ENCODE peak calls at places on chromosomes 1 and 21, in four cellular contexts. V, Z, A and C are unnamed samples.

GRCh38 chr1:153262462-153263157 is 3.1 kb downstream of the LORICRIN start:
- DNase-seq in V (no peak), Z (no peak), A (no peak), C (no peak)

GRCh38 chr1:84479998-84480397 is 932 bp downstream of the RPF1 start:
- DNase-seq in V (no peak), Z (no peak), A (no peak), C (no peak)

GRCh38 chr1:62746086-62746808 is 37.7 kb upstream of the ATG4C start:
- DNase-seq in V (no peak), Z (peak), A (peak), C (no peak)

GRCh38 chr1:111656093-111657017 is 36.8 kb downstream of the RAP1A start:
- DNase-seq in V (no peak), Z (peak), A (peak), C (no peak)

GRCh38 chr1:182614796-182615451 is 10.7 kb upstream of the RGS16 start:
- DNase-seq in V (peak), Z (no peak), A (peak), C (peak)

GRCh38 chr21:46509760-46510159 is 51.1 kb downstream of the DIP2A start:
- DNase-seq in V (no peak), Z (no peak), A (no peak), C (no peak)

GRCh38 chr1:231806623-231807470 is 180.3 kb downstream of the DISC1 start:
- DNase-seq in V (peak), Z (no peak), A (no peak), C (peak)

GRCh38 chr1:112524251-112524650 is 15.5 kb downstream of the WNT2B start:
- DNase-seq in V (no peak), Z (no peak), A (no peak), C (peak)

GRCh38 chr1:87149166-87150065 is 179.3 kb upstream of the LMO4 start:
- DNase-seq in V (no peak), Z (no peak), A (no peak), C (no peak)

GRCh38 chr1:154616659-154617345 is 8.8 kb upstream of the ADAR start:
- DNase-seq in V (no peak), Z (no peak), A (no peak), C (no peak)

GRCh38 chr1:16433066-16433465 is 4.2 kb downstream of the SPATA21 start:
- DNase-seq in V (no peak), Z (no peak), A (no peak), C (no peak)

GRCh38 chr1:10539411-10540043 is 64.8 kb downstream of the PEX14 start:
- DNase-seq in V (no peak), Z (no peak), A (no peak), C (no peak)

GRCh38 chr1:114331936-114332335 is 178.3 kb upstream of the SYT6 start:
- DNase-seq in V (no peak), Z (no peak), A (no peak), C (no peak)

GRCh38 chr1:160702100-160702499 is 9.5 kb downstream of the CD48 start:
- DNase-seq in V (no peak), Z (no peak), A (no peak), C (no peak)

GRCh38 chr1:159952932-159953331 is 1.1 kb downstream of the SLAMF9 start:
- DNase-seq in V (no peak), Z (no peak), A (no peak), C (no peak)

GRCh38 chr1:201126832-201127754 is at the start of gene ASCL5:
- DNase-seq in V (no peak), Z (no peak), A (no peak), C (peak)

GRCh38 chr1:15154480-15155036 is 1.0 kb downstream of the TMEM51 start:
- DNase-seq in V (peak), Z (no peak), A (no peak), C (peak)

GRCh38 chr1:165841582-165842362 is 14.4 kb downstream of the UCK2 start:
- DNase-seq in V (no peak), Z (no peak), A (no peak), C (no peak)

GRCh38 chr1:225846331-225847310 is 35.6 kb downstream of the TMEM63A start:
- DNase-seq in V (no peak), Z (no peak), A (no peak), C (peak)

GRCh38 chr1:178726545-178726944 is 1.5 kb downstream of the RALGPS2 start:
- DNase-seq in V (no peak), Z (no peak), A (no peak), C (no peak)

GRCh38 chr1:233240839-233241682 is 54.5 kb downstream of the PCNX2 start:
- DNase-seq in V (peak), Z (no peak), A (no peak), C (peak)

GRCh38 chr21:16070207-16070651 is 340.4 kb downstream of the USP25 start:
- DNase-seq in V (no peak), Z (no peak), A (no peak), C (no peak)

GRCh38 chr1:26110731-26111529 is 694 bp upstream of the PDIK1L start:
- DNase-seq in V (peak), Z (peak), A (peak), C (peak)

GRCh38 chr1:234934611-234935033 is 194.0 kb downstream of the TOMM20 start:
- DNase-seq in V (no peak), Z (no peak), A (no peak), C (no peak)

GRCh38 chr1:156282143-156282478 is 514 bp downstream of the SMG5 start:
- DNase-seq in V (no peak), Z (no peak), A (no peak), C (no peak)

GRCh38 chr1:81121324-81121723 is 679.4 kb upstream of the ADGRL2 start:
- DNase-seq in V (no peak), Z (no peak), A (no peak), C (no peak)

GRCh38 chr1:157154291-157154690 is 16.1 kb upstream of the ETV3 start:
- DNase-seq in V (no peak), Z (no peak), A (no peak), C (no peak)

GRCh38 chr1:228082260-228082974 is at the start of gene ARF1:
- DNase-seq in V (peak), Z (peak), A (peak), C (peak)

GRCh38 chr1:43194509-43194908 is 22.4 kb downstream of the CFAP57 start:
- DNase-seq in V (no peak), Z (no peak), A (no peak), C (no peak)

GRCh38 chr1:60848583-60849188 is 233.7 kb upstream of the NFIA start:
- DNase-seq in V (no peak), Z (no peak), A (no peak), C (no peak)

GRCh38 chr21:31284797-31285397 is 59.2 kb downstream of the TIAM1 start:
- DNase-seq in V (no peak), Z (no peak), A (no peak), C (no peak)